ENCODE peak calls at places on chromosomes 7 and 10, in five cellular contexts. B is upper lobe of left lung, G is heart left ventricle, C is tibial nerve, T is breast epithelium. Q is an unnamed sample.
A peak's percentile ranks its signal among the peaks of the same experiment; 100 is the strongest.

GRCh38 chr7:48244902-48245301 is 73.6 kb downstream of the ABCA13 start:
- DNase-seq in T (no peak), G (peak; percentile 37), C (peak; percentile 45), B (no peak), Q (no peak)

GRCh38 chr10:124280916-124281315 is 137.8 kb downstream of the OAT start:
- DNase-seq in G (no peak), C (no peak), T (no peak), B (no peak), Q (no peak)

GRCh38 chr10:124242791-124243190 is 149.4 kb upstream of the CHST15 start:
- DNase-seq in T (no peak), G (no peak), C (no peak), B (no peak), Q (no peak)

GRCh38 chr7:30595461-30596042 is 874 bp downstream of the GARS1 start:
- DNase-seq in C (peak; percentile 9), G (no peak), B (no peak), T (no peak), Q (no peak)

GRCh38 chr7:38673795-38674194 is 42.6 kb upstream of the AMPH start:
- DNase-seq in C (no peak), T (no peak), B (peak; percentile 41), G (no peak), Q (no peak)

GRCh38 chr7:106480616-106481031 is 180.3 kb downstream of the CCDC71L start:
- DNase-seq in B (no peak), T (no peak), G (no peak), C (no peak), Q (no peak)

GRCh38 chr7:391961-392524 is 102.1 kb downstream of the FOXL3 start:
- DNase-seq in T (peak; percentile 17), G (no peak), B (peak; percentile 14), C (no peak), Q (no peak)

GRCh38 chr7:20172736-20173334 is 44.3 kb downstream of the MACC1 start:
- DNase-seq in C (peak; percentile 60), G (no peak), B (peak; percentile 30), T (no peak), Q (peak; percentile 83)

GRCh38 chr7:7183833-7184463 is 1.6 kb downstream of the C1GALT1 start:
- DNase-seq in G (no peak), B (no peak), T (no peak), C (no peak), Q (no peak)

GRCh38 chr10:43703286-43703685 is 54.6 kb upstream of the ZNF32 start:
- DNase-seq in G (no peak), B (no peak), T (no peak), C (no peak), Q (no peak)

GRCh38 chr10:75434292-75434691 is 2.9 kb downstream of the LRMDA start:
- DNase-seq in C (no peak), B (no peak), G (no peak), T (no peak), Q (no peak)

GRCh38 chr7:48411619-48412018 is 240.4 kb downstream of the ABCA13 start:
- DNase-seq in T (no peak), C (no peak), B (no peak), G (no peak), Q (no peak)

GRCh38 chr7:136911362-136911761 is 42.9 kb downstream of the CHRM2 start:
- DNase-seq in B (no peak), T (no peak), G (no peak), C (no peak), Q (no peak)

GRCh38 chr7:26912351-26912750 is 48.0 kb upstream of the SKAP2 start:
- DNase-seq in G (no peak), T (no peak), B (no peak), C (no peak), Q (no peak)

GRCh38 chr10:6321880-6322279 is 119.1 kb downstream of the PFKFB3 start:
- DNase-seq in C (no peak), B (no peak), T (no peak), G (no peak), Q (no peak)

GRCh38 chr10:104899779-104900178 is 258.7 kb downstream of the SORCS3 start:
- DNase-seq in C (no peak), G (no peak), B (no peak), T (no peak), Q (no peak)

GRCh38 chr10:13959443-13960359 is 371.0 kb downstream of the FRMD4A start:
- DNase-seq in T (no peak), G (no peak), C (no peak), B (no peak), Q (no peak)

GRCh38 chr10:14451341-14451740 is 120.6 kb upstream of the FRMD4A start:
- DNase-seq in B (no peak), T (no peak), G (no peak), C (no peak), Q (no peak)

GRCh38 chr10:11440250-11441150 is 170.9 kb downstream of the USP6NL start:
- DNase-seq in G (no peak), T (no peak), B (no peak), C (no peak), Q (no peak)

GRCh38 chr7:157826566-157826965 is 489.8 kb downstream of the DNAJB6 start:
- DNase-seq in G (no peak), C (no peak), B (no peak), T (no peak), Q (no peak)

GRCh38 chr7:105198223-105198622 is 184.2 kb downstream of the KMT2E start:
- DNase-seq in T (no peak), G (no peak), C (no peak), B (no peak), Q (no peak)

GRCh38 chr10:43781480-43782361 is 133.0 kb upstream of the ZNF32 start:
- DNase-seq in C (no peak), B (no peak), G (no peak), T (no peak), Q (no peak)

GRCh38 chr7:101186839-101187448 is 6.9 kb upstream of the NAT16 start:
- DNase-seq in C (no peak), T (no peak), G (no peak), B (no peak), Q (no peak)

GRCh38 chr7:35752727-35753126 is 48.1 kb upstream of the SEPTIN7 start:
- DNase-seq in B (no peak), T (no peak), C (no peak), G (no peak), Q (no peak)

GRCh38 chr10:11902646-11903045 is 79.5 kb downstream of the PROSER2 start:
- DNase-seq in G (no peak), B (no peak), C (no peak), T (no peak), Q (no peak)

GRCh38 chr7:21580073-21580521 is 37.3 kb downstream of the DNAH11 start:
- DNase-seq in C (no peak), T (no peak), G (no peak), B (no peak), Q (no peak)

GRCh38 chr10:62817120-62817762 is 1.1 kb upstream of the EGR2 start:
- DNase-seq in T (peak; percentile 65), B (peak; percentile 46), C (peak; percentile 31), G (peak; percentile 70), Q (peak; percentile 52)

GRCh38 chr7:92669616-92670153 is 79.5 kb upstream of the FAM133B start:
- DNase-seq in B (no peak), C (no peak), G (no peak), T (no peak), Q (no peak)

GRCh38 chr7:151245360-151246160 is 2.9 kb downstream of the SMARCD3 start:
- DNase-seq in B (peak; percentile 50), C (no peak), G (no peak), T (no peak), Q (peak; percentile 55)

GRCh38 chr10:80320377-80320776 is 30.9 kb upstream of the MAT1A start:
- DNase-seq in G (no peak), T (no peak), C (no peak), B (no peak), Q (no peak)

GRCh38 chr10:114767589-114768393 is 53.8 kb upstream of the FHIP2A start:
- DNase-seq in G (peak; percentile 51), C (no peak), T (no peak), B (peak; percentile 56), Q (no peak)

DNA sequence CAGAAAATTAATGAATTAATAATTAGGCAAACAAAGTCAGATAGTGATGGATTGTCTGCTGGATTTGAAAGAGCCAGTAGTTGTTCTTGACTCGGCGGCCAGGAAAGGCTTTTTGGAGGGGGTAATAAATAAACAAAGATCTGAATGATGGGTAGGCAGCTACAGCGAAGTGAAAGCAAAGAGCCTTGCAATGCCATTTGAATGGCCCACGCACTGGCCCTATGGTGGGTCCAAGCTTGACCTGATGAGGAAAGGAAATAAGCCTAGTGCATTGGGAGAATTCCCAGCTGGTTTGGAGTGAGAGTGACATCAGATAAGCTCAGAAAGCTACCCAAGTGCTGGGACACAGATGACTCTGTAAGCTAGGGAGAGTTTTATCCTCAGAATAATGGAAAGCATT is 365.2 kb downstream of the PLXDC2 start:
- DNase-seq in T (no peak), B (no peak), C (no peak), G (no peak), Q (no peak)
- TF ChIP-seq CTCF in T (no peak), B (no peak), C (no peak), G (no peak), Q (no peak)

GRCh38 chr10:95496246-95496911 is 64.8 kb downstream of the SORBS1 start:
- DNase-seq in C (no peak), B (no peak), T (no peak), G (no peak), Q (no peak)
- H3K4me1 ChIP-seq in C (peaks cover 5% of the 10 kb centered on the region), B (peaks cover 14% of the 10 kb centered on the region), T (no peaks in the 10 kb centered on the region), G (peaks cover 41% of the 10 kb centered on the region), Q (no peaks in the 10 kb centered on the region)

GRCh38 chr7:134901389-134902020 is 84.8 kb upstream of the AGBL3 start:
- DNase-seq in T (no peak), C (no peak), G (no peak), B (no peak), Q (no peak)
- TF ChIP-seq POLR2A in T (no peak), C (no peak), G (no peak), B (no peak), Q (no peak)

GRCh38 chr10:22420787-22421517 is 75.7 kb downstream of the SPAG6 start:
- DNase-seq in T (no peak), C (no peak), B (no peak), G (no peak), Q (no peak)
- TF ChIP-seq CTCF in T (no peak), C (no peak), B (no peak), G (no peak), Q (peak; percentile 9)

GRCh38 chr10:15483215-15483970 is 112.3 kb upstream of the FAM171A1 start:
- DNase-seq in T (no peak), G (no peak), B (no peak), C (no peak), Q (no peak)
- H3K4me1 ChIP-seq in T (no peaks in the 10 kb centered on the region), G (no peaks in the 10 kb centered on the region), B (no peaks in the 10 kb centered on the region), C (no peaks in the 10 kb centered on the region), Q (no peaks in the 10 kb centered on the region)

GRCh38 chr10:72320676-72321247 is 34.0 kb downstream of the DNAJB12 start:
- DNase-seq in T (peak; percentile 62), B (peak; percentile 86), G (peak; percentile 69), C (peak; percentile 77), Q (peak; percentile 93)
- TF ChIP-seq POLR2A in T (no peak), B (no peak), G (no peak), C (no peak), Q (no peak)

GRCh38 chr7:149787428-149788299 is 14.3 kb upstream of the ZNF467 start:
- DNase-seq in T (no peak), B (peak; percentile 44), G (no peak), C (no peak), Q (no peak)
- TF ChIP-seq CTCF in T (no peak), B (no peak), G (peak; percentile 23), C (peak; percentile 12), Q (peak; percentile 13)

Q was measured in uterus.